ENCODE peak calls at places on chromosomes 4 and X, in four cellular contexts. R is IMR-90, A is neuronal stem cell, C is mesenchymal stem cell. U is an unnamed sample. For H3K36me3, the result is how much of the 10 kb centered on the place peaks cover.

GRCh38 chrX:49053223-49054072 is 5.4 kb upstream of the CCDC120 start:
- DNase-seq in C (peak), A (peak), R (peak), U (peak)

GRCh38 chrX:1443496-1444075 is 9.1 kb downstream of the ASMTL start:
- DNase-seq in C (no peak), A (no peak), R (no peak), U (no peak)

GRCh38 chrX:10138726-10139125 is 18.0 kb upstream of the CLCN4 start:
- DNase-seq in R (no peak), A (no peak), C (no peak), U (no peak)

GRCh38 chrX:128616933-128617332 is 564.7 kb upstream of the ACTRT1 start:
- DNase-seq in C (no peak), R (no peak), A (no peak), U (no peak)

GRCh38 chr4:2941138-2942036 is 21.8 kb downstream of the NOP14 start:
- DNase-seq in C (no peak), A (no peak), R (no peak), U (no peak)

GRCh38 chrX:82141942-82142341 is 940.0 kb downstream of the SH3BGRL start:
- DNase-seq in C (no peak), R (no peak), A (no peak), U (no peak)

GRCh38 chrX:18883234-18883960 is 100.5 kb downstream of the PHKA2 start:
- DNase-seq in A (no peak), R (no peak), C (no peak), U (peak)

GRCh38 chrX:121356139-121356849 is 308.9 kb downstream of the GLUD2 start:
- DNase-seq in A (no peak), R (no peak), C (no peak), U (no peak)

GRCh38 chr4:102799816-102800215 is 27.5 kb downstream of the UBE2D3 start:
- DNase-seq in R (no peak), C (no peak), A (no peak), U (no peak)
- H3K36me3 ChIP-seq in R (under half), C (half or more), A (half or more), U (under half)

GRCh38 chr4:81084624-81085023 is 54.1 kb downstream of the BMP3 start:
- DNase-seq in R (peak), A (no peak), C (peak), U (no peak)

GRCh38 chr4:81084029-81084428 is 53.5 kb downstream of the BMP3 start:
- DNase-seq in R (peak), A (no peak), C (peak), U (no peak)

GRCh38 chr4:81085291-81085690 is 54.8 kb downstream of the BMP3 start:
- DNase-seq in R (no peak), A (no peak), C (no peak), U (no peak)

GRCh38 chr4:81081156-81081555 is 50.6 kb downstream of the BMP3 start:
- DNase-seq in A (no peak), R (no peak), C (no peak), U (no peak)

GRCh38 chr4:81085979-81086378 is 55.5 kb downstream of the BMP3 start:
- DNase-seq in A (no peak), C (no peak), R (no peak), U (no peak)
- H3K23ac ChIP-seq in A (no peak), C (no peak), R (no peak), U (no peak)

GRCh38 chrX:53211391-53211978 is 13.5 kb downstream of the KDM5C start:
- DNase-seq in R (peak), C (no peak), A (no peak), U (no peak)
- H3K36me3 ChIP-seq in R (half or more), C (half or more), A (half or more), U (under half)

DNA sequence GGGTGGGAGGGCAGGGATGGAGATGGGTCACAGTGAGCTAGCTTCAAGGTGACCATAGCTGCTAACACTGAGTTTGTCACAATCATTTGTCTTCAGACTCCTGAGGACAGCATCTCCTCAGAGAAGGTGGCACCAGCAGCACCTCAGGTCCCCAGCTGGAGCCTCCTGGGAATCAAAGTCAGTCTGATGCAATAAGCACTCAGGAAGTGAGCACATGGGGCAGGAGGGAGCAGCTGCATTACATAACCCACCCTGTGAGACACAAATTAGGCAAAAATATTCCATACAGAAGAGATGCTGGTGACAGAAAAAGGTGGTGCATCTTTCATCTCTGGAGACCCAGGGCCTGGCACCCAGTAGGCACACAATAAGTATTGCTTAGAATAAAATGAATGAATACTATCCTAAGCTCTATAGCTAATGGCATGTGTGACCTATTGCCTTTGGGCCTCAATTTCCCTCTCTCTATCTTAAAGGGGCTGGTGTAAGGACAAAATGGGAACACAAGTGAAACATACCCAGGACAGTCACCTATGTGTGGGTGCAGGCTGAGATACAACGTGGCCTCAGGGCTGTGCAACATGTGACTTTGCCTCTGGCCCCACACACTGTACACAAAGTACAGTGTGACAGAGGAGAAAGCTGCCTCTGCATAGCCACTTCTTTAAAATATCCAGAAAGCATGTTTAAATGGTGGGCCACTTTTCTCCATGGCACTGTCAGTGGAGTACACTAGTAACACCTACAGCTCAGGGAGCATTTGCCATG is 37.1 kb downstream of the SLC39A8 start:
- DNase-seq in A (no peak), R (no peak), C (peak), U (peak)
- H3K23ac ChIP-seq in A (no peak), R (no peak), C (no peak), U (no peak)

GRCh38 chr4:75892508-75892907 is 9.7 kb downstream of the PPEF2 start:
- DNase-seq in A (no peak), R (no peak), C (no peak), U (peak)
- H3K36me3 ChIP-seq in A (under half), R (under half), C (under half), U (under half)

GRCh38 chr4:113943085-113943484 is 36.4 kb downstream of the ARSJ start:
- DNase-seq in C (no peak), A (no peak), R (no peak), U (no peak)
- H3K23ac ChIP-seq in C (no peak), A (no peak), R (peak), U (no peak)

DNA sequence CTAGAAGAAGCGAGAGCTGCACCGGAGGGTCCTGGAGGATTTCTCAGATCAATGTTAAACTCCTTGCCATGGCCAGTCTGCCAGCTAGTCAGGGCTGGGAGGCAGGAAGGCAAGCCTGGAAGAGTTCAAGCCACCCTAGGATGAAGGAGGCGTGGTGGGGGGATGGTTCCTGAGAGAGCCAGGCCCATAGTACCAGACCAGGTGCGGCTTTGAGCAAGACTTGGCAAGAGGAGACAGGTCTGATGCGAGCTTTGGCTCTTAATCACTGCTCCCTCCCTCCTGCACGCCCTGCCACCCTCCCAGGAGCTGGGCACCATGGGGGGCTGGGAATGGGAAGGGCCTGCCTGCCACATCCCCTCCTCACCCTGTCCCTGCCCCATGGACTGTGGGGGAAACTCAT is 50.2 kb downstream of the EFNB1 start:
- DNase-seq in R (no peak), C (no peak), A (no peak), U (no peak)
- H3K36me3 ChIP-seq in R (under half), C (under half), A (under half), U (under half)

DNA sequence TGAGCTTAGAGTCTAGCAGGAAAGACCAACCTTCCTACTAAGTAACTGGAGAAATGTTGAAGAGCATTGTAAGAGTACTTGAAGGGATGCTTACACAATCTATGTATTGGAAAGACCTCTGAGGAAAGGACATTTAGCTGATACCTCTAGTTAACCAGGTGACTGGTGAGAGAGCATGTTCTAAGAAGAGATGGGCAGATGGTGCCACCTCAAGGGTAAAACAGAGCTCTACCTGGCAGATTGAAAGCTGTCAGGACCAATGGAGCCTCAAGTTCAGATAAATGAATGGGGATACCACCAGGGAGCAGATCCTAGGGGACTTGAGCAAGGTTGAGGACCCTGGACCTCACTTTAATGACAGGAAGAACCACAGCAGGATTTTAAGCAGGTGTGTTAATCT is 196.4 kb downstream of the QDPR start:
- DNase-seq in C (no peak), R (no peak), A (no peak), U (peak)
- H3K23ac ChIP-seq in C (no peak), R (no peak), A (no peak), U (no peak)